ENCODE peak calls at places on chromosome 12, in four cellular contexts. One of them, this sample, is unnamed.
A peak's percentile ranks its signal among the peaks of the same experiment; 100 is the strongest.

GRCh38 chr12:132547207-132547740 is 57.3 kb downstream of the FBRSL1 start:
- DNase-seq in amygdala: no peak
- DNase-seq in ELR: no peak
- DNase-seq in cardiac muscle cell: no peak
- DNase-seq in this sample: no peak

GRCh38 chr12:131061041-131061806 is 107.5 kb downstream of the ADGRD1 start:
- DNase-seq in amygdala: no peak
- DNase-seq in ELR: no peak
- DNase-seq in cardiac muscle cell: no peak
- DNase-seq in this sample: no peak

GRCh38 chr12:49961111-49961922 is at the start of gene AQP5:
- DNase-seq in amygdala: no peak
- DNase-seq in ELR: no peak
- DNase-seq in cardiac muscle cell: peak; percentile 40
- DNase-seq in this sample: no peak

GRCh38 chr12:9361879-9362326 is 153.7 kb upstream of the PZP start:
- DNase-seq in amygdala: no peak
- DNase-seq in ELR: no peak
- DNase-seq in cardiac muscle cell: no peak
- DNase-seq in this sample: no peak

GRCh38 chr12:111361717-111362576 is 6.9 kb downstream of the PHETA1 start:
- DNase-seq in amygdala: no peak
- DNase-seq in ELR: no peak
- DNase-seq in cardiac muscle cell: no peak
- DNase-seq in this sample: no peak

GRCh38 chr12:107436376-107436775 is 249.2 kb upstream of the PWP1 start:
- DNase-seq in amygdala: no peak
- DNase-seq in ELR: peak; percentile 77
- DNase-seq in cardiac muscle cell: peak; percentile 36
- DNase-seq in this sample: no peak

GRCh38 chr12:91262023-91262676 is 79.5 kb upstream of the DCN start:
- DNase-seq in amygdala: no peak
- DNase-seq in ELR: no peak
- DNase-seq in cardiac muscle cell: no peak
- DNase-seq in this sample: no peak

GRCh38 chr12:123714302-123714627 is 2.1 kb downstream of the ATP6V0A2 start:
- DNase-seq in amygdala: no peak
- DNase-seq in ELR: no peak
- DNase-seq in cardiac muscle cell: no peak
- DNase-seq in this sample: no peak

GRCh38 chr12:108629156-108629555 is 4.5 kb downstream of the SELPLG start:
- DNase-seq in amygdala: no peak
- DNase-seq in ELR: no peak
- DNase-seq in cardiac muscle cell: no peak
- DNase-seq in this sample: no peak

GRCh38 chr12:67413577-67413976 is 144.4 kb downstream of the CAND1 start:
- DNase-seq in amygdala: no peak
- DNase-seq in ELR: peak; percentile 27
- DNase-seq in cardiac muscle cell: no peak
- DNase-seq in this sample: no peak

GRCh38 chr12:41605528-41606295 is 417.6 kb downstream of the PDZRN4 start:
- DNase-seq in amygdala: no peak
- DNase-seq in ELR: no peak
- DNase-seq in cardiac muscle cell: no peak
- DNase-seq in this sample: no peak